ENCODE peak calls at places on chromosomes 16 and 17, in nine cellular contexts. B, U, W, E, X, R, Q, H and S are unnamed samples.

GRCh38 chr17:17985555-17985954 is 12.9 kb downstream of the DRC3 start:
- DNase-seq in Q (no peak), W (no peak), H (no peak), E (no peak), X (no peak), R (no peak), U (no peak), B (peak), S (peak)

GRCh38 chr17:74240637-74241036 is 27.3 kb downstream of the TTYH2 start:
- DNase-seq in R (no peak), H (no peak), W (no peak), U (no peak), E (no peak), Q (no peak), X (no peak), B (no peak), S (no peak)

GRCh38 chr16:27869411-27869810 is 194.1 kb downstream of the GSG1L start:
- DNase-seq in H (no peak), U (no peak), W (no peak), R (no peak), Q (no peak), E (no peak), X (no peak), B (no peak), S (no peak)

GRCh38 chr17:78878871-78879270 is 24.1 kb downstream of the CEP295NL start:
- DNase-seq in W (no peak), U (no peak), B (no peak), R (no peak), Q (peak), H (no peak), X (no peak), E (no peak), S (no peak)

GRCh38 chr16:85335584-85336492 is 223.6 kb upstream of the CIBAR2 start:
- DNase-seq in W (no peak), Q (no peak), X (no peak), R (no peak), B (peak), U (no peak), H (no peak), E (no peak), S (no peak)

GRCh38 chr17:4318596-4318995 is 47.9 kb downstream of the UBE2G1 start:
- DNase-seq in U (no peak), B (no peak), X (no peak), E (no peak), Q (no peak), W (no peak), H (no peak), R (no peak), S (no peak)

GRCh38 chr16:27729516-27730304 is 179.8 kb downstream of the KATNIP start:
- DNase-seq in E (no peak), B (no peak), U (no peak), W (peak), X (no peak), H (no peak), Q (no peak), R (no peak), S (no peak)

GRCh38 chr17:36697907-36698526 is 96.6 kb downstream of the MRM1 start:
- DNase-seq in Q (no peak), X (no peak), U (no peak), W (no peak), B (no peak), R (peak), H (no peak), E (no peak), S (no peak)

GRCh38 chr16:54289242-54290051 is 2.9 kb upstream of the IRX3 start:
- DNase-seq in E (no peak), R (peak), W (no peak), H (no peak), Q (no peak), B (no peak), U (no peak), X (no peak), S (no peak)

GRCh38 chr17:40122944-40123810 is 1.4 kb downstream of the MSL1 start:
- DNase-seq in R (peak), X (peak), E (no peak), H (no peak), B (peak), Q (peak), U (peak), W (peak), S (peak)